ENCODE peak calls at places on chromosomes 3 and 15, in six cellular contexts. T is AG04450, Q is endothelial cell of umbilical vein, Z is B cell, H is tibial artery, J is uterus. P is an unnamed sample.

GRCh38 chr15:70875001-70875782 is 17.0 kb downstream of the THAP10 start:
- DNase-seq in Q (peak), Z (no peak), T (no peak), H (no peak), J (no peak), P (no peak)

GRCh38 chr3:44048196-44048924 is 193.3 kb upstream of the TOPAZ1 start:
- DNase-seq in H (no peak), J (no peak), Q (no peak), T (no peak), Z (no peak), P (peak)

GRCh38 chr3:49805367-49805782 is 2.3 kb downstream of the INKA1 start:
- DNase-seq in T (no peak), Z (peak), Q (peak), H (peak), J (peak), P (no peak)

GRCh38 chr3:18011387-18011786 is 269.0 kb upstream of the TBC1D5 start:
- DNase-seq in H (no peak), J (no peak), Q (no peak), Z (no peak), T (no peak), P (no peak)

GRCh38 chr3:132900479-132900878 is 137.7 kb upstream of the TMEM108 start:
- DNase-seq in J (no peak), Z (no peak), H (no peak), Q (no peak), T (no peak), P (peak)

GRCh38 chr15:51494411-51495314 is 127.9 kb downstream of the DMXL2 start:
- DNase-seq in T (peak), J (no peak), Z (no peak), H (no peak), Q (peak), P (no peak)

GRCh38 chr3:33231755-33232465 is 13.3 kb upstream of the SUSD5 start:
- DNase-seq in Z (no peak), T (no peak), Q (no peak), H (no peak), J (no peak), P (no peak)

GRCh38 chr3:37170097-37170496 is 4.3 kb downstream of the LRRFIP2 start:
- DNase-seq in J (no peak), H (no peak), Q (no peak), Z (no peak), T (no peak), P (no peak)

DNA sequence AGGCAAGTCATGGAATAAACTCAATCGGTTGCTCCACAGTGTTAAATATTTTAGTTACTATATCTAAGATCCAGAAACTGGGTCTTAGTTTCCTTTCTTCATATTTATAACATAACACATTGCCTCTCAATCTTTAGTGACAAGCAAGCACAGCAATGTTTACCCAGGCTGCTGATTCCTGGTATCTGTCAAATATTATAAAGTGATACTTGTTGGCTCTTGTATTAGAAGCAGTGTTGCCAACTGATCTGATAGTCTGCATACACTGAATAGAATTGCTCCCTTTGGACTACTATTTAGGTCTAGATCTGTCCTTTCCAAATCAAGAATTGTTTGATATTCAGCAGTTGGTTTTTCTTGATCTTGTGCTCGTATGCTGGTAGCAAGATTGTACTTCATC is 7.2 kb upstream of the HHLA2 start:
- DNase-seq in Z (no peak), J (no peak), H (no peak), T (no peak), Q (no peak), P (no peak)
- TF ChIP-seq CTCF in Z (no peak), J (no peak), H (no peak), T (no peak), Q (no peak), P (no peak)

GRCh38 chr3:104396974-104397669 is 969.6 kb upstream of the ALCAM start:
- DNase-seq in H (peak), J (no peak), T (no peak), Z (no peak), Q (no peak), P (no peak)

GRCh38 chr3:104388624-104389023 is 978.1 kb upstream of the ALCAM start:
- DNase-seq in T (no peak), Z (no peak), Q (peak), H (no peak), J (no peak), P (peak)

GRCh38 chr3:104397713-104398112 is 969.0 kb upstream of the ALCAM start:
- DNase-seq in Q (no peak), Z (no peak), H (no peak), T (no peak), J (no peak), P (no peak)

GRCh38 chr3:104392327-104392726 is 974.4 kb upstream of the ALCAM start:
- DNase-seq in Z (no peak), T (no peak), J (no peak), Q (no peak), H (no peak), P (no peak)
- TF ChIP-seq CTCF in Z (no peak), T (no peak), J (no peak), Q (no peak), H (no peak), P (peak)

GRCh38 chr3:150577854-150578253 is 25.3 kb upstream of the SELENOT start:
- DNase-seq in T (no peak), Z (no peak), H (no peak), J (no peak), Q (peak), P (no peak)
- TF ChIP-seq CTCF in T (no peak), Z (no peak), H (no peak), J (no peak), Q (no peak), P (no peak)

GRCh38 chr15:48872632-48873031 is 5.3 kb upstream of the EID1 start:
- DNase-seq in Q (no peak), T (no peak), J (no peak), Z (no peak), H (no peak), P (no peak)
- TF ChIP-seq CTCF in Q (no peak), T (no peak), J (no peak), Z (no peak), H (no peak), P (no peak)

GRCh38 chr3:65170357-65171090 is 482.7 kb upstream of the ADAMTS9 start:
- DNase-seq in H (peak), Q (peak), Z (no peak), J (peak), T (peak), P (peak)
- TF ChIP-seq CTCF in H (peak), Q (peak), Z (no peak), J (peak), T (peak), P (peak)

DNA sequence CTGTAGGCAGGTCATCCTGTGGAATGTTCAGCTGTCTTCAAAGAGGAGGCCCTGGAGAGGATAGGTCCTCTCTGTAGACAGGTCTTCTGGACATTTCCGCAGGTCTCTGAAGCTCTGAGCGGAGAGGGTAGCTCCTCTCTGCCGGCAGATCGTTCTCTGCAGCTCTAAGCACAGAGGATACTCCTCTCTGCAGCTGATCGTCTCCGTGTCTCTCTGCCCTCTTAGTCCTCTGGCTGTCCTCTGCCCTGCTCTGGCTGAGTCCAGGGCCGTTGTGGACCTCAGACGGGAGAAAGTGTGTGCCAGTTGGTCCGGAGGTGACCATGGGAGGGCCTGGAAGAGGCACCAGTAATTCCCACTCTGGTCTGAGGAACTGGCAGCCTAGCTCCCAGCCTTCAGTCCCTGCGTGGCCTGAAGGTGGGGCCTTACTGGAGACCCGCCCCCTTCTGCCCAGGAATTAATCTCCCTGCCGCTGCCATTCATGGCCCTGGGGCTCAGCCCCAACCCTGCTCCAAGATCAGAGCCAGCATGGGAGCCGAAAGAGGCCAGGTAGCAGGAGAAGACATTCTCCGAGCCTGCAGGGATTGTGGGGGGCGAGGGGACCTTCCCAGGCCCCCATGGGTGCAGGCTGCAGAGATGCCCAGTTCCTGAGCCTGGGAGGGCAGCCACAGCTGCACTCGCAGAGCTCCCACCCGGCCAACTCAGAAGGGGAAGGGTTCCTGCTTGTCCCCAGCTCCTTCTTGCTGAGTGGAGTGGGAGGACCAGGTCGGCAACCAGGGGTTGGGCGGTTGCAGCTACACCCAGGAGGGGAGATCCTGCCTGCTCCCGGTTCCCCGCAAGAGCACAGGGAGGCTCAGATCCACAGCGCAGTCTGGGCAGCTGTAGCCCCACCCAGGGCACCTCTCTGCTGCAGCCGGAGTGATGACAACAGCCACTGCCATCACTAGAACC is 488.7 kb downstream of the RSL24D1 start:
- DNase-seq in Z (no peak), J (no peak), T (no peak), H (no peak), Q (no peak), P (no peak)
- TF ChIP-seq CTCF in Z (no peak), J (no peak), T (no peak), H (no peak), Q (no peak), P (no peak)

DNA sequence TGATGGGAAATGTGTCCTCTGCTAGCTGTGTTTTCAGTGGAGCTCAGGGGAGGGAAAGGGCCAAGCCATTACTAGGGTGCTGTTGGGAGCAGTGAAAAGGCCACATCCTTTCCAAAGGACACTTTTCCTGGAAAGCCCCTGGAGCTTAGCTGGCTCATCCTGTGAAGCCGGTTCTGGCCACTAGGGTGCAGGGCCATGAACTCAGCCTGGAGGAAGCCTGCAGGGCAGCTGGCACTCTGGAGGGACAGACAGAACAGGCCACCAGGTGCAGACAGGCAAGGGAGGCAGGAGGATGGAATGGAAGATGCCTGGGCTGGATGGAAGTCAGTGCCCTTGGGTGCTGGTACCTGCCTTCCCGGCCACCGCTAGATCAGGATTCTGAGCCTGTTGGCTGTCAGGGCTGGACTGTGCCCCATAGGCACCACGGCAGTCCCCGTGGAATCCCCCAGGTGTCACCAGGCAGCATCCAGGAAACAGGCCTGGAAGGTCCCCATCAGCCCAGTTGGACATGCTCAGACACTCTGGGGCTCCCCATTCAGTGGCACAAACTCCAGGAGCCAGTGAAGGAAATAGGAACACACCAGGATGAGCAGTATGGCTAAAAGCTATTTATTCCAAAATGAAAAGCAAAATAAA is 76.2 kb upstream of the C2CD4B start:
- DNase-seq in Z (no peak), T (no peak), H (no peak), J (no peak), Q (peak), P (no peak)
- TF ChIP-seq CTCF in Z (no peak), T (peak), H (no peak), J (no peak), Q (peak), P (peak)